ENCODE peak calls at places on chromosomes 5 and 9, in five cellular contexts. S is IMR-90, Y is neuronal stem cell, C is H1, W is trophoblast cell. F is an unnamed sample.

GRCh38 chr5:32153723-32154122 is 20.4 kb downstream of the GOLPH3 start:
- DNase-seq in Y (no peak), C (no peak), W (no peak), S (peak; percentile 18), F (no peak)

GRCh38 chr5:122076669-122077450 is 1.2 kb downstream of the LOX start:
- DNase-seq in S (peak; percentile 76), C (peak; percentile 97), Y (peak; percentile 67), W (peak; percentile 71), F (peak; percentile 88)

GRCh38 chr5:173246135-173246495 is 11.1 kb upstream of the NKX2-5 start:
- DNase-seq in C (no peak), W (no peak), Y (no peak), S (no peak), F (peak; percentile 39)

GRCh38 chr5:176654856-176655255 is 7.6 kb downstream of the TSPAN17 start:
- DNase-seq in W (no peak), S (no peak), C (no peak), Y (no peak), F (no peak)

GRCh38 chr5:6187501-6187900 is 190.8 kb downstream of the MED10 start:
- DNase-seq in C (no peak), S (no peak), Y (no peak), W (no peak), F (no peak)

GRCh38 chr5:99141534-99142135 is 212.8 kb upstream of the CHD1 start:
- DNase-seq in W (no peak), Y (no peak), S (no peak), C (no peak), F (peak; percentile 37)

GRCh38 chr5:140558542-140558941 is 1.3 kb upstream of the SRA1 start:
- DNase-seq in S (no peak), C (no peak), Y (no peak), W (no peak), F (no peak)

GRCh38 chr9:75960561-75960960 is 70.1 kb downstream of the PCSK5 start:
- DNase-seq in W (no peak), S (no peak), Y (no peak), C (no peak), F (no peak)

GRCh38 chr5:31913796-31914188 is 260.3 kb downstream of the GOLPH3 start:
- DNase-seq in Y (no peak), C (no peak), S (no peak), W (no peak), F (no peak)

GRCh38 chr5:72234265-72234700 is 85.8 kb downstream of the MRPS27 start:
- DNase-seq in C (no peak), W (peak; percentile 28), S (peak; percentile 73), Y (no peak), F (no peak)

GRCh38 chr9:79193001-79193400 is 378.8 kb upstream of the TLE4 start:
- DNase-seq in W (peak; percentile 71), C (no peak), S (peak; percentile 96), Y (no peak), F (no peak)

GRCh38 chr5:1763960-1764605 is 35.6 kb downstream of the MRPL36 start:
- DNase-seq in Y (no peak), W (no peak), S (no peak), C (peak; percentile 45), F (peak; percentile 26)

GRCh38 chr5:99320461-99320860 is 391.7 kb upstream of the CHD1 start:
- DNase-seq in Y (peak; percentile 2), S (no peak), C (no peak), W (no peak), F (peak; percentile 27)

GRCh38 chr5:33997331-33997983 is 10.4 kb downstream of the AMACR start:
- DNase-seq in C (no peak), S (peak; percentile 88), W (peak; percentile 15), Y (no peak), F (peak; percentile 41)

GRCh38 chr5:91010090-91010489 is 373.0 kb downstream of the ARRDC3 start:
- DNase-seq in S (no peak), C (no peak), W (no peak), Y (no peak), F (no peak)

GRCh38 chr5:167633114-167633513 is 658.3 kb upstream of the WWC1 start:
- DNase-seq in S (no peak), C (no peak), W (no peak), Y (no peak), F (no peak)

GRCh38 chr5:112237456-112237855 is 181.6 kb downstream of the EPB41L4A start:
- DNase-seq in S (no peak), Y (peak; percentile 50), C (no peak), W (no peak), F (no peak)

GRCh38 chr5:38979535-38979934 is 94.7 kb downstream of the RICTOR start:
- DNase-seq in Y (no peak), W (no peak), S (no peak), C (no peak), F (no peak)

GRCh38 chr9:122849546-122849945 is 21.2 kb upstream of the PDCL start:
- DNase-seq in S (no peak), C (no peak), W (no peak), Y (no peak), F (no peak)

GRCh38 chr9:88747768-88748167 is 212.8 kb downstream of the NXNL2 start:
- DNase-seq in S (peak; percentile 96), Y (no peak), C (no peak), W (no peak), F (peak; percentile 62)

GRCh38 chr5:6710551-6711318 is 2.5 kb upstream of the TENT4A start:
- DNase-seq in C (no peak), S (no peak), W (no peak), Y (no peak), F (no peak)

GRCh38 chr9:81619353-81620008 is 69.9 kb downstream of the TLE1 start:
- DNase-seq in C (no peak), Y (no peak), W (no peak), S (peak; percentile 98), F (no peak)

GRCh38 chr5:140595538-140595937 is 30.9 kb downstream of the SLC35A4 start:
- DNase-seq in W (no peak), C (no peak), S (no peak), Y (no peak), F (no peak)

GRCh38 chr9:116574027-116574679 is 113.0 kb upstream of the TRIM32 start:
- DNase-seq in C (no peak), S (peak; percentile 13), Y (no peak), W (no peak), F (no peak)

GRCh38 chr9:15373881-15374280 is 48.8 kb upstream of the SNAPC3 start:
- DNase-seq in C (no peak), W (no peak), Y (no peak), S (peak; percentile 18), F (no peak)

GRCh38 chr9:137406876-137407589 is 15.9 kb downstream of the EXD3 start:
- DNase-seq in C (peak; percentile 92), S (peak; percentile 44), Y (peak; percentile 77), W (peak; percentile 44), F (peak; percentile 80)

GRCh38 chr9:137463194-137463930 is 4.2 kb upstream of the NSMF start:
- DNase-seq in S (no peak), W (no peak), Y (no peak), C (no peak), F (no peak)

GRCh38 chr9:69079186-69079585 is 43.6 kb downstream of the FXN start:
- DNase-seq in C (no peak), Y (no peak), W (no peak), S (no peak), F (no peak)

GRCh38 chr9:38096238-38096805 is 27.3 kb upstream of the SHB start:
- DNase-seq in W (no peak), C (no peak), S (no peak), Y (no peak), F (no peak)

GRCh38 chr9:128551652-128552152 is 685 bp upstream of the SPTAN1 start:
- DNase-seq in C (no peak), S (no peak), W (no peak), Y (no peak), F (no peak)

GRCh38 chr9:119313846-119314245 is 55.4 kb downstream of the BRINP1 start:
- DNase-seq in S (no peak), W (no peak), C (no peak), Y (no peak), F (no peak)

GRCh38 chr9:10538073-10538472 is 74.7 kb downstream of the PTPRD start:
- DNase-seq in Y (no peak), C (no peak), W (no peak), S (no peak), F (no peak)

GRCh38 chr9:30140415-30140814 is 2244.0 kb upstream of the ACO1 start:
- DNase-seq in Y (no peak), W (no peak), C (no peak), S (no peak), F (no peak)

GRCh38 chr9:95741631-95742030 is 133.9 kb upstream of the ERCC6L2 start:
- DNase-seq in C (no peak), S (no peak), Y (no peak), W (no peak), F (no peak)

GRCh38 chr5:129051283-129051682 is 43.3 kb upstream of the ISOC1 start:
- DNase-seq in S (no peak), Y (no peak), C (no peak), W (no peak), F (no peak)

GRCh38 chr5:56323505-56323904 is 90.4 kb upstream of the ANKRD55 start:
- DNase-seq in C (no peak), Y (no peak), W (peak; percentile 51), S (peak; percentile 76), F (no peak)

GRCh38 chr5:134524219-134524825 is 1.1 kb upstream of the JADE2 start:
- DNase-seq in S (peak; percentile 63), C (peak; percentile 87), W (peak; percentile 82), Y (no peak), F (peak; percentile 91)
- H3K14ac ChIP-seq in S (peak overlapping the region; percentile 68), C (no peak overlapping the region), W (peak overlapping the region; percentile 67), Y (no peak overlapping the region), F (peak overlapping the region; percentile 57)

GRCh38 chr5:116550082-116550481 is 24.5 kb downstream of the SEMA6A start:
- DNase-seq in Y (no peak), S (no peak), C (no peak), W (no peak), F (no peak)
- H2AFZ ChIP-seq in Y (no peak overlapping the region), S (no peak overlapping the region), C (no peak overlapping the region), W (no peak overlapping the region), F (no peak overlapping the region)

GRCh38 chr5:138686668-138687067 is 66.6 kb upstream of the CTNNA1 start:
- DNase-seq in S (peak; percentile 51), Y (no peak), W (no peak), C (no peak), F (no peak)
- H3K14ac ChIP-seq in S (no peak overlapping the region), Y (no peak overlapping the region), W (no peak overlapping the region), C (no peak overlapping the region), F (no peak overlapping the region)

GRCh38 chr5:2832394-2832793 is 80.9 kb upstream of the IRX2 start:
- DNase-seq in S (no peak), W (no peak), Y (no peak), C (no peak), F (no peak)
- H2AFZ ChIP-seq in S (no peak overlapping the region), W (no peak overlapping the region), Y (peak overlapping the region; percentile 7), C (no peak overlapping the region), F (no peak overlapping the region)

GRCh38 chr5:170861855-170862766 is at the start of gene RANBP17:
- DNase-seq in Y (peak; percentile 71), C (peak; percentile 88), W (peak; percentile 75), S (peak; percentile 67), F (peak; percentile 88)
- H3K14ac ChIP-seq in Y (peak within 1 kb of the TSS; percentile 97), C (no peak within 1 kb of the TSS), W (peak within 1 kb of the TSS; percentile 98), S (peak within 1 kb of the TSS; percentile 74), F (peak within 1 kb of the TSS; percentile 94)

F was measured in H9.